ENCODE peak calls at places on chromosomes 2 and 18, in seven cellular contexts. Z is HCT116, E is MM.1S, A is hepatocyte, T is GM23248, N is PC-9, C is GM23338. S is an unnamed sample. For H3K9me2, the result is how much of the 10 kb centered on the place peaks cover.

GRCh38 chr2:69143726-69144360 is 130.9 kb downstream of the ANTXR1 start:
- DNase-seq in Z (no peak), E (no peak), A (no peak), T (peak), N (peak), C (no peak), S (no peak)

GRCh38 chr18:11008544-11008943 is 140.8 kb downstream of the PIEZO2 start:
- DNase-seq in Z (no peak), E (no peak), A (peak), T (no peak), N (no peak), C (no peak), S (no peak)

GRCh38 chr2:221518201-221518936 is 53.7 kb downstream of the EPHA4 start:
- DNase-seq in Z (no peak), E (peak), A (no peak), T (peak), N (peak), C (no peak), S (no peak)

GRCh38 chr18:13260114-13260926 is 41.8 kb downstream of the LDLRAD4 start:
- DNase-seq in Z (no peak), E (no peak), A (no peak), T (peak), N (no peak), C (no peak), S (no peak)

GRCh38 chr2:233163486-233164103 is 87.9 kb upstream of the ATG16L1 start:
- DNase-seq in Z (no peak), E (no peak), A (no peak), T (no peak), N (no peak), C (no peak), S (no peak)

GRCh38 chr18:57023483-57023882 is 123.4 kb upstream of the BOD1L2 start:
- DNase-seq in Z (no peak), E (no peak), A (no peak), T (no peak), N (no peak), C (no peak), S (peak)

GRCh38 chr2:78992807-78993517 is 32.5 kb upstream of the REG3G start:
- DNase-seq in Z (no peak), E (peak), A (peak), T (no peak), N (no peak), C (peak), S (no peak)

GRCh38 chr18:28159055-28159454 is 17.9 kb downstream of the CDH2 start:
- DNase-seq in Z (no peak), E (no peak), A (no peak), T (peak), N (no peak), C (no peak), S (no peak)

GRCh38 chr2:12717191-12717987 is 653 bp downstream of the TRIB2 start:
- DNase-seq in Z (no peak), E (peak), A (peak), T (peak), N (peak), C (peak), S (peak)

GRCh38 chr18:23225518-23225917 is 90.2 kb downstream of the CABLES1 start:
- DNase-seq in Z (no peak), E (no peak), A (peak), T (peak), N (no peak), C (no peak), S (no peak)

GRCh38 chr2:234792566-234792965 is 159.3 kb upstream of the SH3BP4 start:
- DNase-seq in Z (no peak), E (no peak), A (no peak), T (no peak), N (no peak), C (peak), S (no peak)

GRCh38 chr2:144988591-144988990 is 468.7 kb upstream of the ZEB2 start:
- DNase-seq in Z (no peak), E (no peak), A (no peak), T (no peak), N (no peak), C (no peak), S (no peak)

GRCh38 chr2:112749755-112750559 is 14.5 kb downstream of the CKAP2L start:
- DNase-seq in Z (no peak), E (peak), A (peak), T (peak), N (peak), C (peak), S (peak)

GRCh38 chr2:197008229-197008628 is 81.7 kb upstream of the PGAP1 start:
- DNase-seq in Z (no peak), E (no peak), A (no peak), T (peak), N (peak), C (no peak), S (no peak)

GRCh38 chr2:95346738-95347671 is 49.9 kb downstream of the KCNIP3 start:
- DNase-seq in Z (no peak), E (no peak), A (peak), T (peak), N (no peak), C (peak), S (no peak)

GRCh38 chr18:44841221-44841620 is 160.5 kb downstream of the SETBP1 start:
- DNase-seq in Z (no peak), E (no peak), A (no peak), T (no peak), N (no peak), C (no peak), S (no peak)

GRCh38 chr18:12639990-12640880 is 17.7 kb downstream of the SPIRE1 start:
- DNase-seq in Z (no peak), E (no peak), A (peak), T (peak), N (no peak), C (no peak), S (no peak)

GRCh38 chr2:203543898-203544328 is 8.8 kb upstream of the RAPH1 start:
- DNase-seq in Z (no peak), E (no peak), A (peak), T (no peak), N (no peak), C (no peak), S (no peak)

GRCh38 chr18:36511791-36512352 is 214.4 kb downstream of the FHOD3 start:
- DNase-seq in Z (no peak), E (no peak), A (no peak), T (peak), N (no peak), C (no peak), S (no peak)

GRCh38 chr18:76931171-76931570 is 108.8 kb downstream of the ZNF236 start:
- DNase-seq in Z (no peak), E (no peak), A (no peak), T (no peak), N (no peak), C (no peak), S (no peak)

GRCh38 chr2:19745318-19746136 is 156.3 kb downstream of the TTC32 start:
- DNase-seq in Z (no peak), E (no peak), A (no peak), T (no peak), N (no peak), C (no peak), S (no peak)

GRCh38 chr18:58850784-58851469 is 13.8 kb upstream of the ZNF532 start:
- DNase-seq in Z (no peak), E (no peak), A (no peak), T (no peak), N (no peak), C (no peak), S (no peak)

GRCh38 chr18:10787293-10787901 is 261.6 kb downstream of the NAPG start:
- DNase-seq in Z (peak), E (peak), A (peak), T (peak), N (peak), C (peak), S (peak)

GRCh38 chr2:127605691-127606277 is 40.2 kb upstream of the GPR17 start:
- DNase-seq in Z (no peak), E (no peak), A (no peak), T (no peak), N (no peak), C (no peak), S (no peak)

GRCh38 chr2:133718688-133719201 is 150.5 kb upstream of the NCKAP5 start:
- DNase-seq in Z (no peak), E (no peak), A (no peak), T (peak), N (no peak), C (no peak), S (no peak)

GRCh38 chr18:39350916-39351315 is 1785.3 kb upstream of the CELF4 start:
- DNase-seq in Z (no peak), E (no peak), A (no peak), T (no peak), N (no peak), C (no peak), S (no peak)

GRCh38 chr2:240139666-240140393 is 628 bp downstream of the OTOS start:
- DNase-seq in Z (no peak), E (no peak), A (no peak), T (no peak), N (no peak), C (peak), S (no peak)

GRCh38 chr2:217162533-217162932 is 302.7 kb upstream of the TNP1 start:
- DNase-seq in Z (peak), E (peak), A (peak), T (peak), N (peak), C (no peak), S (no peak)
- H3K9me2 ChIP-seq in Z (under half), E (under half), A (under half), T (under half), N (under half), C (under half), S (under half)

GRCh38 chr2:237742191-237742590 is 56.4 kb upstream of the RBM44 start:
- DNase-seq in Z (no peak), E (no peak), A (no peak), T (no peak), N (no peak), C (no peak), S (no peak)

GRCh38 chr2:237736783-237737182 is 61.8 kb upstream of the RBM44 start:
- DNase-seq in Z (no peak), E (no peak), A (no peak), T (no peak), N (no peak), C (no peak), S (no peak)

GRCh38 chr2:237737196-237737865 is 61.2 kb upstream of the RBM44 start:
- DNase-seq in Z (no peak), E (no peak), A (no peak), T (no peak), N (no peak), C (no peak), S (no peak)

GRCh38 chr2:237738255-237738654 is 60.3 kb upstream of the RBM44 start:
- DNase-seq in Z (no peak), E (no peak), A (no peak), T (no peak), N (no peak), C (no peak), S (no peak)

GRCh38 chr2:237739101-237739500 is 59.5 kb upstream of the RBM44 start:
- DNase-seq in Z (no peak), E (no peak), A (no peak), T (no peak), N (no peak), C (no peak), S (no peak)
- H3K4me3 ChIP-seq in Z (no peak), E (no peak), A (no peak), T (no peak), N (no peak), C (no peak), S (no peak)

GRCh38 chr2:208147008-208147407 is 1.1 kb upstream of the CRYGB start:
- DNase-seq in Z (no peak), E (no peak), A (no peak), T (no peak), N (no peak), C (no peak), S (no peak)

GRCh38 chr2:208150956-208151355 is 5.0 kb upstream of the CRYGB start:
- DNase-seq in Z (no peak), E (no peak), A (no peak), T (no peak), N (no peak), C (no peak), S (no peak)

GRCh38 chr2:208147759-208148158 is 1.8 kb upstream of the CRYGB start:
- DNase-seq in Z (no peak), E (no peak), A (no peak), T (no peak), N (no peak), C (peak), S (no peak)

GRCh38 chr2:208150094-208150493 is 4.1 kb upstream of the CRYGB start:
- DNase-seq in Z (no peak), E (no peak), A (no peak), T (no peak), N (no peak), C (no peak), S (no peak)

DNA sequence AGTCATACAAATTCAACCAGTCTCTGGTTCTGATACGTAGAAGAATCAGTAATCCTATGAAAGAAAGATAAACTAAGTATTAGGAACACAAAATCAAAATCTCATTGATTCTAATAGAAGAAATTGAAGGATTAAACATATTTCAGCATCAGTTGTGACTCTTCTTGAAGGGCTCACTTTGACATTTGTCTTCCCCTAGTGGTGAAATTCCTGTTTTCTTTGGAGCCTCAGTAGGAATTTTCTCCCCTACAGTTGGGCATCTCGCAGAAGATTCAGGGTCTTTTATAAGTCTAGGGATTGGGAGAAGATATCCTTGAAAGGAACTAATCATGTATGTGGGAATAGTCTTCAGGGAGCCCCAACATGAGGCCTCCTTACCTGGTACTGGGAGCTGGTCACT is 2.8 kb upstream of the CRYGB start:
- DNase-seq in Z (no peak), E (no peak), A (no peak), T (no peak), N (no peak), C (peak), S (no peak)
- H3K9me2 ChIP-seq in Z (under half), E (under half), A (under half), T (under half), N (under half), C (under half), S (under half)

DNA sequence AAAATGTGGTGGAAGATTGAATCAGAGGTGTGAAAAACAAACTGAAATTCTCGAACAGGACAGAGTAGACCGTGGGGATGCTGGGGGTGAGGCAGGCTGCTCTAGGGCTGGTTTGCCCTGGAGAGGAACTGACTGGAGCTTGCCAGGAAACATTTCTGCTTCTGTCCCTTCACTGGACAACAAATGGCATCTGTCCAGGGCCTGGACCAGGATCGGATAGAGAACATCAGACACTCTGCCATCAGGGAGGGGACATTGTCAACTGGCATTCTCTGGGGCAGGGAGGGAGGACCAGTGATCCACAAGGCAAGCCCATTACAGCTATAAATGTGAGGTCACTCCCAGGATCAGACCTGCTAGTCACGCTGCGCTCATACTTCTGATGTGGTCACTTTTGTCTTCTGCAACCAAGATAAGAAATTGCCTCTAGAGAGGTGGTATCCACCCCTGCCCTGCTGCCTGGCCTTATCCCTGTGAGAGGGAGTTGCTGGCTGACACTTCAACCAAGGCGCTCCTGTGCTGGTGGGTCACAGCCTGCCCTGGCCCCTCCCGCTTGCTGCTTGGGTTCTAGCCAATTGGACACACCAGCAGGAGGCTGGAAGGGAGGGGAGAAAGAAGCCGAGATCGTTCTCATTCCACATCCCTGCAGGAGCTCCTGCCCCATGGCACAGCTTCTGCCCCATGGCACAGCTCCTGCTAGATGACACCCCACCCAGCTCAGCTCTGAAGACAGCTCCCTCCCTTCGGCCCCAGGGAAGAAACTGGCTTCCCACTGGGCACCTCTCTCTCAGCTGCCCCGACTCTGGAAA is 8.7 kb downstream of the NPPC start:
- DNase-seq in Z (no peak), E (no peak), A (no peak), T (peak), N (peak), C (no peak), S (no peak)
- H3K4me3 ChIP-seq in Z (no peak), E (no peak), A (no peak), T (no peak), N (no peak), C (no peak), S (no peak)

GRCh38 chr2:238251986-238252385 is 12.1 kb upstream of the HES6 start:
- DNase-seq in Z (no peak), E (no peak), A (no peak), T (no peak), N (no peak), C (no peak), S (no peak)
- H3K9me2 ChIP-seq in Z (under half), E (under half), A (under half), T (under half), N (under half), C (under half), S (under half)

GRCh38 chr2:27081984-27082772 is 3.8 kb downstream of the EMILIN1 start:
- DNase-seq in Z (no peak), E (no peak), A (no peak), T (no peak), N (no peak), C (no peak), S (no peak)

GRCh38 chr2:27079233-27080139 is 1.1 kb downstream of the EMILIN1 start:
- DNase-seq in Z (no peak), E (no peak), A (no peak), T (peak), N (no peak), C (no peak), S (no peak)

GRCh38 chr2:27078267-27079194 is at the start of gene EMILIN1:
- DNase-seq in Z (no peak), E (no peak), A (peak), T (peak), N (no peak), C (peak), S (no peak)

GRCh38 chr2:27080603-27080938 is 2.2 kb downstream of the EMILIN1 start:
- DNase-seq in Z (no peak), E (no peak), A (no peak), T (no peak), N (no peak), C (no peak), S (no peak)

DNA sequence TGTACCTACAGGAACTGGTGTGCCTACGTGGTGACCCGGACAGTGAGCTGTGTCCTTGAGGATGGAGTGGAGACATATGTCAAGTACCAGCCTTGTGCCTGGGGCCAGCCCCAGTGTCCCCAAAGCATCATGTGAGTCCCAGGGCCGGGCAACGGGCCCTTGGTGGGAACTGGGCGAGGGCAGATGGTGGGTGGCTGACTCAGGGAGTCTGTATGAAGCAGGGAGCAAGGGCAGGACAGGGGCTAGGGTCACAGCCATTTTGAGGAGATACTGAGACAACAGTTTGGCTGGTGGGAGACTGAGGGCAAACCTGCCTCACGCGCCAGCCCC is 1.7 kb downstream of the EMILIN1 start:
- DNase-seq in Z (no peak), E (no peak), A (no peak), T (peak), N (no peak), C (no peak), S (no peak)
- H3K4me3 ChIP-seq in Z (no peak), E (peak), A (no peak), T (peak), N (no peak), C (no peak), S (no peak)

GRCh38 chr2:4745056-4745455 is 947.1 kb upstream of the SOX11 start:
- DNase-seq in Z (no peak), E (no peak), A (no peak), T (no peak), N (no peak), C (no peak), S (no peak)

DNA sequence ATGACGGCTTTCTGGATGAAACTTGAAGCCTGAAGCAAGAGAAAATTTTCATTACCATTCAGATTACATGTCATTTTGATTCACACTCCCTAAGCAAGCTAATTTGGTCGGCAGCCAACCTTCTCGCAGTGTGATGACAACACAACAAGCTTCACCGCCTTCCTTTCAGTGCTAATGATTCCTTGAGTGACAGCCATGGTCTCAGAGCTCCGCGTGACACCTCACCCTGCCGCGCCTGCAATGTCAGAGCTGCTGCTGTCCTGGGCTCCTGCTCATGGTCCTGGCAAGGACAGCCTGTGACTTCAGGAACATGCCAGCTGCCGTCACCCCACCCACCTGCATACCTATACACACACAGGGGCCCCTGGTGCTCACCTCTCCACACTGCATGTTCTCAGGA is 946.6 kb upstream of the SOX11 start:
- DNase-seq in Z (no peak), E (no peak), A (no peak), T (no peak), N (no peak), C (peak), S (no peak)
- H3K9me2 ChIP-seq in Z (under half), E (under half), A (under half), T (under half), N (under half), C (under half), S (under half)

DNA sequence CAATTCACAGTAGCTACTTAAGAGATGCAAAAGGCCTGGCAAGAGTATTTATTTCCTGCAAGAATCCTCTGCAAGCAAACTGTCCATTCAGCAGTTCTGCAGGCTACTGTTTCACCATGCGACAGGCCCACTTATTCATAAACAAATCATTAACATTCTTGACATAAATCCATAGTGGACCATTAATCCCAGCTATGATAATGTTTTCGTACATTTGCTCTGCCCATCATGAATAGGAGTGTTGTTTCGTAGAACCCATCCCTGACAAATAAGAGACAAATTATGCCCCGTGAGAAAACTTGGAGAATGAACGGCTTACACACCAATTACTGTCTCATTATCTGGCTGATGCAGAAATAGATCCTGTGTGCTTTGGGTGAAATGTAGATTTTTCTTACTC is 65.4 kb downstream of the PID1 start:
- DNase-seq in Z (no peak), E (no peak), A (no peak), T (no peak), N (no peak), C (peak), S (no peak)
- H3K4me3 ChIP-seq in Z (no peak), E (no peak), A (no peak), T (no peak), N (no peak), C (no peak), S (no peak)